ENCODE peak calls at places on chromosomes 12 and 14, in nine cellular contexts. One of them, this sample, is unnamed. For H3K79me2, the result is how much of the 10 kb centered on the place peaks cover.

GRCh38 chr14:104813286-104813685 is 12.4 kb downstream of the ZBTB42 start:
- DNase-seq in mesendoderm: no peak
- DNase-seq in GM23248: no peak
- DNase-seq in neural progenitor cell: peak
- DNase-seq in SK-N-SH: no peak
- DNase-seq in fibroblast of lung: no peak
- DNase-seq in hepatocyte: no peak
- DNase-seq in keratinocyte: no peak
- DNase-seq in HepG2: no peak
- DNase-seq in this sample: no peak

GRCh38 chr14:71300474-71301359 is 393.5 kb downstream of the PCNX1 start:
- DNase-seq in mesendoderm: no peak
- DNase-seq in GM23248: peak
- DNase-seq in neural progenitor cell: no peak
- DNase-seq in SK-N-SH: no peak
- DNase-seq in fibroblast of lung: peak
- DNase-seq in hepatocyte: no peak
- DNase-seq in keratinocyte: no peak
- DNase-seq in HepG2: no peak
- DNase-seq in this sample: no peak

GRCh38 chr12:130161261-130162231 is 718 bp upstream of the FZD10 start:
- DNase-seq in mesendoderm: peak
- DNase-seq in GM23248: peak
- DNase-seq in neural progenitor cell: peak
- DNase-seq in SK-N-SH: peak
- DNase-seq in fibroblast of lung: peak
- DNase-seq in hepatocyte: peak
- DNase-seq in keratinocyte: no peak
- DNase-seq in HepG2: no peak
- DNase-seq in this sample: no peak

GRCh38 chr12:130747867-130748740 is 32.0 kb upstream of the RIMBP2 start:
- DNase-seq in mesendoderm: peak
- DNase-seq in GM23248: peak
- DNase-seq in neural progenitor cell: peak
- DNase-seq in SK-N-SH: peak
- DNase-seq in fibroblast of lung: peak
- DNase-seq in hepatocyte: peak
- DNase-seq in keratinocyte: no peak
- DNase-seq in HepG2: peak
- DNase-seq in this sample: peak

GRCh38 chr12:111174283-111175108 is 194.4 kb downstream of the PHETA1 start:
- DNase-seq in mesendoderm: peak
- DNase-seq in GM23248: peak
- DNase-seq in neural progenitor cell: peak
- DNase-seq in SK-N-SH: no peak
- DNase-seq in fibroblast of lung: no peak
- DNase-seq in hepatocyte: no peak
- DNase-seq in keratinocyte: no peak
- DNase-seq in HepG2: no peak
- DNase-seq in this sample: no peak

GRCh38 chr14:65867333-65867732 is 454.8 kb downstream of the FUT8 start:
- DNase-seq in mesendoderm: no peak
- DNase-seq in GM23248: no peak
- DNase-seq in neural progenitor cell: no peak
- DNase-seq in SK-N-SH: no peak
- DNase-seq in fibroblast of lung: no peak
- DNase-seq in hepatocyte: no peak
- DNase-seq in keratinocyte: no peak
- DNase-seq in HepG2: no peak
- DNase-seq in this sample: no peak

GRCh38 chr14:89589400-89590128 is 172.5 kb upstream of the FOXN3 start:
- DNase-seq in mesendoderm: no peak
- DNase-seq in GM23248: no peak
- DNase-seq in neural progenitor cell: no peak
- DNase-seq in SK-N-SH: no peak
- DNase-seq in fibroblast of lung: no peak
- DNase-seq in hepatocyte: no peak
- DNase-seq in keratinocyte: no peak
- DNase-seq in HepG2: no peak
- DNase-seq in this sample: no peak

GRCh38 chr14:104082807-104083206 is 2.7 kb upstream of the ASPG start:
- DNase-seq in mesendoderm: no peak
- DNase-seq in GM23248: no peak
- DNase-seq in neural progenitor cell: no peak
- DNase-seq in SK-N-SH: peak
- DNase-seq in fibroblast of lung: no peak
- DNase-seq in hepatocyte: no peak
- DNase-seq in keratinocyte: no peak
- DNase-seq in HepG2: no peak
- DNase-seq in this sample: no peak

GRCh38 chr12:14961466-14962155 is at the start of gene ARHGDIB:
- DNase-seq in mesendoderm: no peak
- DNase-seq in GM23248: peak
- DNase-seq in neural progenitor cell: no peak
- DNase-seq in SK-N-SH: no peak
- DNase-seq in fibroblast of lung: no peak
- DNase-seq in hepatocyte: no peak
- DNase-seq in keratinocyte: peak
- DNase-seq in HepG2: no peak
- DNase-seq in this sample: peak

GRCh38 chr14:77212933-77213656 is 31.5 kb downstream of the TMEM63C start:
- DNase-seq in mesendoderm: peak
- DNase-seq in GM23248: peak
- DNase-seq in neural progenitor cell: peak
- DNase-seq in SK-N-SH: peak
- DNase-seq in fibroblast of lung: no peak
- DNase-seq in hepatocyte: peak
- DNase-seq in keratinocyte: peak
- DNase-seq in HepG2: peak
- DNase-seq in this sample: peak

GRCh38 chr14:37591311-37591940 is 3.6 kb downstream of the FOXA1 start:
- DNase-seq in mesendoderm: peak
- DNase-seq in GM23248: no peak
- DNase-seq in neural progenitor cell: peak
- DNase-seq in SK-N-SH: no peak
- DNase-seq in fibroblast of lung: no peak
- DNase-seq in hepatocyte: peak
- DNase-seq in keratinocyte: no peak
- DNase-seq in HepG2: no peak
- DNase-seq in this sample: no peak

GRCh38 chr12:48800971-48801370 is 12.1 kb upstream of the ADCY6 start:
- DNase-seq in mesendoderm: no peak
- DNase-seq in GM23248: no peak
- DNase-seq in neural progenitor cell: no peak
- DNase-seq in SK-N-SH: no peak
- DNase-seq in fibroblast of lung: no peak
- DNase-seq in hepatocyte: no peak
- DNase-seq in keratinocyte: no peak
- DNase-seq in HepG2: no peak
- DNase-seq in this sample: no peak

GRCh38 chr12:31235868-31236395 is 90.0 kb downstream of the SINHCAF start:
- DNase-seq in mesendoderm: no peak
- DNase-seq in GM23248: no peak
- DNase-seq in neural progenitor cell: no peak
- DNase-seq in SK-N-SH: no peak
- DNase-seq in fibroblast of lung: no peak
- DNase-seq in hepatocyte: no peak
- DNase-seq in keratinocyte: no peak
- DNase-seq in HepG2: no peak
- DNase-seq in this sample: no peak

GRCh38 chr14:75558440-75558839 is 20.0 kb upstream of the FLVCR2 start:
- DNase-seq in mesendoderm: no peak
- DNase-seq in GM23248: no peak
- DNase-seq in neural progenitor cell: no peak
- DNase-seq in SK-N-SH: no peak
- DNase-seq in fibroblast of lung: no peak
- DNase-seq in hepatocyte: no peak
- DNase-seq in keratinocyte: no peak
- DNase-seq in HepG2: no peak
- DNase-seq in this sample: no peak

GRCh38 chr14:94005324-94005723 is 8.2 kb downstream of the CCDC197 start:
- DNase-seq in mesendoderm: peak
- DNase-seq in GM23248: peak
- DNase-seq in neural progenitor cell: no peak
- DNase-seq in SK-N-SH: peak
- DNase-seq in fibroblast of lung: no peak
- DNase-seq in hepatocyte: no peak
- DNase-seq in keratinocyte: no peak
- DNase-seq in HepG2: no peak
- DNase-seq in this sample: peak

GRCh38 chr12:107845980-107846659 is 71.6 kb downstream of the ASCL4 start:
- DNase-seq in mesendoderm: no peak
- DNase-seq in GM23248: peak
- DNase-seq in neural progenitor cell: no peak
- DNase-seq in SK-N-SH: no peak
- DNase-seq in fibroblast of lung: no peak
- DNase-seq in hepatocyte: no peak
- DNase-seq in keratinocyte: no peak
- DNase-seq in HepG2: no peak
- DNase-seq in this sample: no peak

GRCh38 chr12:113726254-113726819 is 239.8 kb downstream of the RBM19 start:
- DNase-seq in mesendoderm: no peak
- DNase-seq in GM23248: no peak
- DNase-seq in neural progenitor cell: no peak
- DNase-seq in SK-N-SH: no peak
- DNase-seq in fibroblast of lung: no peak
- DNase-seq in hepatocyte: no peak
- DNase-seq in keratinocyte: no peak
- DNase-seq in HepG2: no peak
- DNase-seq in this sample: no peak

GRCh38 chr14:35134329-35135123 is 12.2 kb downstream of the PRORP start:
- DNase-seq in mesendoderm: no peak
- DNase-seq in GM23248: no peak
- DNase-seq in neural progenitor cell: no peak
- DNase-seq in SK-N-SH: no peak
- DNase-seq in fibroblast of lung: no peak
- DNase-seq in hepatocyte: peak
- DNase-seq in keratinocyte: no peak
- DNase-seq in HepG2: no peak
- DNase-seq in this sample: peak

GRCh38 chr12:12357697-12358476 is 1.0 kb downstream of the BORCS5 start:
- DNase-seq in mesendoderm: no peak
- DNase-seq in GM23248: peak
- DNase-seq in neural progenitor cell: no peak
- DNase-seq in SK-N-SH: no peak
- DNase-seq in fibroblast of lung: no peak
- DNase-seq in hepatocyte: no peak
- DNase-seq in keratinocyte: no peak
- DNase-seq in HepG2: no peak
- DNase-seq in this sample: peak

GRCh38 chr12:990649-991349 is at the start of gene ERC1:
- DNase-seq in mesendoderm: peak
- DNase-seq in GM23248: peak
- DNase-seq in neural progenitor cell: peak
- DNase-seq in SK-N-SH: peak
- DNase-seq in fibroblast of lung: peak
- DNase-seq in hepatocyte: peak
- DNase-seq in keratinocyte: no peak
- DNase-seq in HepG2: peak
- DNase-seq in this sample: peak
- H3K79me2 ChIP-seq in mesendoderm: under half
- H3K79me2 ChIP-seq in GM23248: half or more
- H3K79me2 ChIP-seq in neural progenitor cell: under half
- H3K79me2 ChIP-seq in SK-N-SH: half or more
- H3K79me2 ChIP-seq in fibroblast of lung: under half
- H3K79me2 ChIP-seq in hepatocyte: half or more
- H3K79me2 ChIP-seq in keratinocyte: under half
- H3K79me2 ChIP-seq in HepG2: under half
- H3K79me2 ChIP-seq in this sample: under half

DNA sequence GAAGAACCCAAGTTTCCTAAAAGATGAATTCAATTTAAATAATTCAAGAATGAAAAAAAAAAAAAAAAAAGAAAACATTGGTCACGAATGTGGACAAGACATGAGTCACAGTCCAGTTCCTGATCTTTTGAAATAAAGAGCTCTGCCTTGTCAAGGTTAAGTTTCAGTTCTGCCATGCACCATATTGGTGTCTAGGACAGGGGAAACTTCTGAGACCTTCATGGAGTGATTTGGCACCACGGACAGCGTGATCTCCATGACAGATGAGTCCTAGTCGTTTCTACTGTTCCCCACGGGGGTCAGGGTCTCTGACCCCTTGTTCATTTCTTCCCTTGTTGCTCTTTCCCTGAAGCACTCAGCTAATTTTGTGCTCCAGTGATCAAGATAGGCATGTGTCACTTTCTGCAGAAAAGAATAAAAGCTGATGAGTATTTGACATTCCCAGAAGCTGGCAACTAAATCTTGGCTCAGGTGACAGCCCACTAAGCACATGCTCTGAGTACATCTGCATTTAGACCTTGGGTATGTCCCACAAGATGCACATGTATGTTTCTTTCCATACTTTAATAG is 1159.7 kb downstream of the BCL11B start:
- DNase-seq in mesendoderm: no peak
- DNase-seq in GM23248: no peak
- DNase-seq in neural progenitor cell: peak
- DNase-seq in SK-N-SH: no peak
- DNase-seq in fibroblast of lung: no peak
- DNase-seq in hepatocyte: no peak
- DNase-seq in keratinocyte: no peak
- DNase-seq in HepG2: no peak
- DNase-seq in this sample: no peak
- H3K79me2 ChIP-seq in mesendoderm: under half
- H3K79me2 ChIP-seq in GM23248: under half
- H3K79me2 ChIP-seq in neural progenitor cell: under half
- H3K79me2 ChIP-seq in SK-N-SH: under half
- H3K79me2 ChIP-seq in fibroblast of lung: under half
- H3K79me2 ChIP-seq in hepatocyte: under half
- H3K79me2 ChIP-seq in keratinocyte: under half
- H3K79me2 ChIP-seq in HepG2: under half
- H3K79me2 ChIP-seq in this sample: under half

GRCh38 chr14:69671365-69672050 is 60.1 kb downstream of the SUSD6 start:
- DNase-seq in mesendoderm: peak
- DNase-seq in GM23248: no peak
- DNase-seq in neural progenitor cell: peak
- DNase-seq in SK-N-SH: no peak
- DNase-seq in fibroblast of lung: no peak
- DNase-seq in hepatocyte: no peak
- DNase-seq in keratinocyte: no peak
- DNase-seq in HepG2: no peak
- DNase-seq in this sample: peak
- H3K79me2 ChIP-seq in mesendoderm: under half
- H3K79me2 ChIP-seq in GM23248: half or more
- H3K79me2 ChIP-seq in neural progenitor cell: under half
- H3K79me2 ChIP-seq in SK-N-SH: under half
- H3K79me2 ChIP-seq in fibroblast of lung: under half
- H3K79me2 ChIP-seq in hepatocyte: half or more
- H3K79me2 ChIP-seq in keratinocyte: under half
- H3K79me2 ChIP-seq in HepG2: under half
- H3K79me2 ChIP-seq in this sample: half or more

DNA sequence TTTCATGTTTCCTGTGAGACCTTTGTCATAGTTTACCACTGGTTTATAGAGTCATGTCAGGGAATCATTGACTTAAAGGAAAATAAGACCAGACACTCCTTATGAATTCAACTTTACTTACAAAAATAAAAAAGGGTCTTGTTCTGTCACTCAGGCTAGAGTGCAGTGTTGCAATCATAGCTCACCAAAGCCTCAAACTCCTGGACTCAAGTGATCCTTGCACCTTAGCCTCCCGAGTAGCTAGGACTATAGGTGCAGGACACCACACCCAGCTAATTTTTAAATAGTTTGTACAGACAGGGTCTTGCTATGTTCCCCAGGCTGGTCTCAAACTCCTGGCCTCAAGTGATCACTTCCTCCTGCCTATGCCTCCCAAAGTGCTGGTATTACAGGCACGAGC is 19.0 kb downstream of the SLC41A2 start:
- DNase-seq in mesendoderm: no peak
- DNase-seq in GM23248: no peak
- DNase-seq in neural progenitor cell: no peak
- DNase-seq in SK-N-SH: no peak
- DNase-seq in fibroblast of lung: no peak
- DNase-seq in hepatocyte: no peak
- DNase-seq in keratinocyte: no peak
- DNase-seq in HepG2: no peak
- DNase-seq in this sample: no peak
- H3K79me2 ChIP-seq in mesendoderm: under half
- H3K79me2 ChIP-seq in GM23248: under half
- H3K79me2 ChIP-seq in neural progenitor cell: under half
- H3K79me2 ChIP-seq in SK-N-SH: under half
- H3K79me2 ChIP-seq in fibroblast of lung: under half
- H3K79me2 ChIP-seq in hepatocyte: under half
- H3K79me2 ChIP-seq in keratinocyte: under half
- H3K79me2 ChIP-seq in HepG2: under half
- H3K79me2 ChIP-seq in this sample: under half

This sample was measured in Karpas-422.